ENCODE peak calls at places on chromosomes 16 and 17, in four cellular contexts. V, M, O and P are unnamed samples. For H3K4me1, the result is how much of the 10 kb centered on the place peaks cover.

GRCh38 chr16:88005148-88005547 is 53.9 kb downstream of the BANP start:
- DNase-seq in M (no peak), O (no peak), V (no peak), P (no peak)

GRCh38 chr17:62792122-62792800 is 15.9 kb downstream of the MARCHF10 start:
- DNase-seq in M (no peak), O (no peak), V (no peak), P (peak)

GRCh38 chr17:17792143-17792550 is 44.6 kb downstream of the SREBF1 start:
- DNase-seq in M (no peak), O (no peak), V (no peak), P (no peak)

GRCh38 chr17:2924211-2924610 is 128.0 kb downstream of the RAP1GAP2 start:
- DNase-seq in O (no peak), M (no peak), V (no peak), P (peak)

GRCh38 chr16:47310792-47311211 is 150.1 kb downstream of the ITFG1 start:
- DNase-seq in V (no peak), O (no peak), M (no peak), P (no peak)

GRCh38 chr16:60329110-60329509 is 1595.0 kb upstream of the GOT2 start:
- DNase-seq in V (no peak), O (no peak), M (no peak), P (peak)

GRCh38 chr16:70693231-70693671 is 7.4 kb upstream of the MTSS2 start:
- DNase-seq in M (no peak), O (no peak), V (no peak), P (no peak)

GRCh38 chr17:17021194-17021863 is 20.9 kb upstream of the MPRIP start:
- DNase-seq in M (no peak), V (peak), O (no peak), P (no peak)

GRCh38 chr17:11356371-11356770 is 115.4 kb downstream of the SHISA6 start:
- DNase-seq in O (no peak), M (no peak), V (no peak), P (no peak)

GRCh38 chr16:55832788-55833583 is at the start of gene CES1:
- DNase-seq in O (no peak), V (no peak), M (no peak), P (no peak)

GRCh38 chr17:74822329-74823175 is 37.1 kb downstream of the GRIN2C start:
- DNase-seq in M (no peak), O (no peak), V (no peak), P (no peak)
- H3K4me1 ChIP-seq in M (under half), O (under half), V (under half), P (under half)

GRCh38 chr17:81481011-81481799 is 31.4 kb downstream of the ACTG1 start:
- DNase-seq in V (no peak), M (no peak), O (peak), P (no peak)

GRCh38 chr17:81479672-81480071 is 32.9 kb downstream of the ACTG1 start:
- DNase-seq in O (no peak), V (no peak), M (no peak), P (no peak)

GRCh38 chr17:81481815-81482505 is 30.6 kb downstream of the ACTG1 start:
- DNase-seq in M (no peak), V (no peak), O (no peak), P (no peak)

GRCh38 chr17:81479175-81479574 is 33.4 kb downstream of the ACTG1 start:
- DNase-seq in O (no peak), M (no peak), V (no peak), P (no peak)

GRCh38 chr17:81480140-81480917 is 32.3 kb downstream of the ACTG1 start:
- DNase-seq in V (no peak), M (no peak), O (no peak), P (no peak)
- TF ChIP-seq CTCF in V (no peak), M (no peak), O (no peak), P (peak)

DNA sequence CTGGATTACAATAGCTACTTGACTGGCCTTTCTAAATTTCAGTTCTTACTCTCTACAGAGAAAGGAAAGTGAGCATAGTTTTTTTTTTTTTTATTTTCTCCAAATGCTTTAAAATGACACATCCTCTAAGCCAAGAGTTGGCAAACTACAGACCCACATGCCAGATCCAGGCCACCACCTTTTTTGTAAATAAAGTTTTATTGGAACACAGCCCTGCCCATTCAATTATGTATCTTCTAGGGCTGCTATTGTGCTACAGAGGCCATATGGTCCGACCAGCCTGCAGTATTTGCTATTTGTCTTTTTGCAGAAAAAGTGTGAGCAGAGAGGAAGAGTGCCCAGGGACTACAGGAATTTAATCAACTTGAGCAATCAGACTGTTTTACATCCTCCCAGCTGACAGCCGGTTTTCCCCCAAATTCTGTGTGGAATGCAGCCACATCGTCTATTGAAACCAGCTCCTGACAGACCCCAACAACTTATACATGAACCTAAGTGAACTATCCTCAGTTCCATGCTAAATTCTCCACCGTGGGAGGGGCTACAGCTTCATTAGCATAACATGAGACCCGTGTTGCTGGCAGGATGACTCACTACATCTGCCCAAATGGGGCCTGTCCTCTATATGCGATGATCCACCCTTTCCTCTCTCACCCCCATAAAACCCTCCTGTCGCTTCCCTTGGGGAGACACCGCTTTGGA is 149.2 kb upstream of the HS3ST3A1 start:
- DNase-seq in M (no peak), O (no peak), V (no peak), P (no peak)
- H3K4me1 ChIP-seq in M (under half), O (under half), V (under half), P (under half)

GRCh38 chr16:21104124-21104860 is 46.4 kb downstream of the DNAH3 start:
- DNase-seq in O (no peak), V (no peak), M (no peak), P (no peak)

GRCh38 chr16:21100447-21100846 is 50.2 kb downstream of the DNAH3 start:
- DNase-seq in V (no peak), M (no peak), O (no peak), P (peak)

GRCh38 chr16:21097151-21097550 is 53.5 kb downstream of the DNAH3 start:
- DNase-seq in V (no peak), O (no peak), M (no peak), P (peak)

DNA sequence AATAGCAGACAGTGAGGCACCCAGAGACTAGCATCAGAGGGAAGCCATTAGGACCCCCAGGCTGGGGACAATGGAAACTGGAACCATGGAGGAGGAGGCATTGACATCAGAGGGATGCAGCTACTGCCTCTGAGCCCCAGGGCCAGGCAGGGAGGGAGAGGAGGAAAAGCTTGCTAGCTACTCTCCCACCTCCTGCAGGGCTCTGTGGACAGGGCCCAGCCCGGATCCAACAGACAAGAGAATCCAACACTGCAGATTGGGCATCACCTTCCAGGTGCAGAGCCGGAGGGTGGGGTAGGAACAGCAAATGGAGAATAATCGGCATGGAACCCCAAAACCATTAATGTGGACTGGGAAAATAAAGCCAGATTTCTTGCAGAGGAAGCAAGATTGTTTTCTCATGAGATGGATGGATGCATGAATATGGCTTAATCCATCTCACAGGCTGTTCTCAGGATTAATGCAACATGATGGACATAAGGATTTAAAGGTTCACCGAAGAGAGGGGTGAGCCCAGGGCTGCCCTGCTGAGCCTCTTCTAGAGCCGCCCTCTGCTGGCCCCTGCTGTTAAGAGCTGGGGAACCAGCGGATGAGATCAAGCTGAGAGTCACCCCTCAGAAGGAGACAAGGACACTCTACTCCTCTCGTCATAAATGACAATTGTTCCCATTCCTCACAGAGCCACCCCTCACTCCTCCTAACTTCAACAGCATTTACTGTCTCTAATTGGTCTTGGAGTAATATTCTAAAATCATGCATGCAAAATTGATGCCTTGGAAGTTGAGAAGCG is 48.8 kb downstream of the DNAH3 start:
- DNase-seq in V (no peak), O (peak), M (no peak), P (no peak)
- TF ChIP-seq CTCF in V (no peak), O (peak), M (no peak), P (peak)